ENCODE peak calls at places on chromosomes 6 and 20, in nine cellular contexts. M is CD4-positive, alpha-beta T cell; N is hepatic stellate cell; T is activated CD8-positive, alpha-beta memory T cell treated with anti-CD3 and anti-CD28 coated beads, Interleukin-2, amount 50 U/mL, for 4 hours; A is OCI-LY7; W is NB4; C is naive thymus-derived CD4-positive, alpha-beta T cell; J is A549; B is WTC11. U is an unnamed sample.

GRCh38 chr6:1191141-1191630 is 120.7 kb upstream of the FOXQ1 start:
- DNase-seq in M (no peak), N (no peak), T (no peak), A (no peak), W (no peak), C (no peak), J (no peak), B (no peak), U (no peak)

GRCh38 chr6:166411721-166412151 is 29.0 kb upstream of the MPC1 start:
- DNase-seq in M (peak; percentile 61), N (no peak), T (peak; percentile 39), A (no peak), W (no peak), C (peak; percentile 47), J (no peak), B (no peak), U (no peak)

GRCh38 chr20:3784863-3785239 is 1.7 kb downstream of the CENPB start:
- DNase-seq in M (no peak), N (no peak), T (no peak), A (no peak), W (no peak), C (no peak), J (no peak), B (no peak), U (no peak)

GRCh38 chr20:47456041-47456537 is 45.6 kb upstream of the NCOA3 start:
- DNase-seq in M (no peak), N (no peak), T (no peak), A (no peak), W (no peak), C (no peak), J (no peak), B (no peak), U (no peak)

GRCh38 chr20:7147220-7147601 is 379.7 kb downstream of the BMP2 start:
- DNase-seq in M (no peak), N (no peak), T (no peak), A (no peak), W (no peak), C (no peak), J (no peak), B (no peak), U (no peak)

GRCh38 chr20:64145458-64146300 is 18.6 kb upstream of the MYT1 start:
- DNase-seq in M (no peak), N (no peak), T (peak; percentile 12), A (no peak), W (peak; percentile 29), C (no peak), J (peak; percentile 48), B (peak; percentile 66), U (no peak)

GRCh38 chr6:41257369-41258195 is 28.9 kb downstream of the TREM1 start:
- DNase-seq in M (no peak), N (no peak), T (no peak), A (no peak), W (no peak), C (no peak), J (no peak), B (no peak), U (no peak)

GRCh38 chr6:44284867-44285266 is 14.6 kb downstream of the TMEM151B start:
- DNase-seq in M (no peak), N (no peak), T (no peak), A (no peak), W (no peak), C (no peak), J (no peak), B (no peak), U (no peak)

GRCh38 chr6:159718634-159719033 is 8.7 kb upstream of the WTAP start:
- DNase-seq in M (no peak), N (no peak), T (no peak), A (no peak), W (no peak), C (no peak), J (no peak), B (no peak), U (no peak)

GRCh38 chr6:30441171-30441570 is 48.1 kb upstream of the HLA-E start:
- DNase-seq in M (no peak), N (no peak), T (no peak), A (no peak), W (no peak), C (no peak), J (no peak), B (no peak), U (no peak)

GRCh38 chr20:16444056-16444777 is 129.0 kb downstream of the KIF16B start:
- DNase-seq in M (no peak), N (no peak), T (no peak), A (no peak), W (no peak), C (no peak), J (no peak), B (no peak), U (no peak)

GRCh38 chr20:44081476-44081875 is 105.5 kb downstream of the JPH2 start:
- DNase-seq in M (no peak), N (no peak), T (no peak), A (no peak), W (no peak), C (no peak), J (no peak), B (no peak), U (no peak)

GRCh38 chr20:18144541-18145099 is 7.0 kb downstream of the KAT14 start:
- DNase-seq in M (no peak), N (no peak), T (no peak), A (no peak), W (no peak), C (no peak), J (no peak), B (no peak), U (no peak)

GRCh38 chr6:20400476-20401402 is 940 bp upstream of the E2F3 start:
- DNase-seq in M (no peak), N (peak; percentile 57), T (peak; percentile 45), A (peak; percentile 60), W (peak; percentile 75), C (peak; percentile 18), J (peak; percentile 42), B (peak; percentile 62), U (peak; percentile 20)

GRCh38 chr6:117195728-117196127 is 69.6 kb upstream of the VGLL2 start:
- DNase-seq in M (no peak), N (no peak), T (no peak), A (no peak), W (no peak), C (no peak), J (no peak), B (no peak), U (no peak)

GRCh38 chr6:92122746-92123145 is 1296.6 kb downstream of the EPHA7 start:
- DNase-seq in M (no peak), N (no peak), T (no peak), A (peak; percentile 6), W (peak; percentile 18), C (no peak), J (no peak), B (no peak), U (no peak)

GRCh38 chr6:136811261-136811660 is 11.1 kb upstream of the PEX7 start:
- DNase-seq in M (no peak), N (no peak), T (no peak), A (no peak), W (no peak), C (no peak), J (no peak), B (no peak), U (no peak)

GRCh38 chr6:1040393-1040792 is 271.5 kb upstream of the FOXQ1 start:
- DNase-seq in M (no peak), N (no peak), T (no peak), A (no peak), W (no peak), C (no peak), J (no peak), B (no peak), U (no peak)

GRCh38 chr6:125944434-125944816 is 12.1 kb upstream of the HINT3 start:
- DNase-seq in M (no peak), N (no peak), T (no peak), A (no peak), W (peak; percentile 86), C (no peak), J (peak; percentile 89), B (no peak), U (no peak)

GRCh38 chr6:163008626-163009025 is 280.9 kb downstream of the PACRG start:
- DNase-seq in M (no peak), N (no peak), T (no peak), A (no peak), W (no peak), C (no peak), J (no peak), B (no peak), U (no peak)

U was measured in T-helper 22 cell.